ENCODE peak calls at places on chromosomes 4 and X, in five cellular contexts. J is endodermal cell, K is endothelial cell of umbilical vein, F is K562, P is astrocyte. C is an unnamed sample.

GRCh38 chr4:22090655-22091350 is 142.2 kb upstream of the KCNIP4 start:
- DNase-seq in J (no peak), K (no peak), F (no peak), P (peak; percentile 42), C (no peak)

GRCh38 chr4:75169020-75169814 is 236.3 kb downstream of the PARM1 start:
- DNase-seq in J (no peak), K (no peak), F (no peak), P (no peak), C (no peak)

GRCh38 chr4:170386974-170387373 is 297.2 kb upstream of the AADAT start:
- DNase-seq in J (no peak), K (no peak), F (no peak), P (peak; percentile 46), C (no peak)

GRCh38 chr4:72112514-72113156 is 80.8 kb downstream of the NPFFR2 start:
- DNase-seq in J (no peak), K (peak; percentile 1), F (peak; percentile 28), P (peak; percentile 82), C (no peak)

GRCh38 chr4:47972181-47972580 is 44.3 kb downstream of the CNGA1 start:
- DNase-seq in J (no peak), K (no peak), F (no peak), P (no peak), C (no peak)

GRCh38 chrX:110086916-110087484 is 84.1 kb downstream of the TMEM164 start:
- DNase-seq in J (no peak), K (peak; percentile 71), F (peak; percentile 16), P (peak; percentile 94), C (peak; percentile 7)

GRCh38 chrX:25941087-25941486 is 197.1 kb upstream of the MAGEB18 start:
- DNase-seq in J (no peak), K (peak; percentile 61), F (no peak), P (peak; percentile 16), C (no peak)

GRCh38 chr4:139828966-139829662 is 163.5 kb downstream of the MGST2 start:
- DNase-seq in J (no peak), K (no peak), F (no peak), P (no peak), C (no peak)

GRCh38 chr4:186823989-186824388 is 100.3 kb upstream of the FAT1 start:
- DNase-seq in J (no peak), K (no peak), F (peak; percentile 24), P (peak; percentile 44), C (no peak)

GRCh38 chr4:7379161-7379560 is 55.6 kb downstream of the PSAPL1 start:
- DNase-seq in J (no peak), K (no peak), F (no peak), P (no peak), C (no peak)

GRCh38 chrX:37685452-37686347 is at the start of gene XK:
- DNase-seq in J (peak; percentile 87), K (peak; percentile 1), F (peak; percentile 76), P (peak; percentile 6), C (peak; percentile 68)

GRCh38 chrX:130296743-130297142 is 28.0 kb upstream of the ZNF280C start:
- DNase-seq in J (no peak), K (peak; percentile 1), F (no peak), P (no peak), C (no peak)

GRCh38 chr4:1220566-1220965 is 28.4 kb downstream of the CTBP1 start:
- DNase-seq in J (no peak), K (no peak), F (no peak), P (no peak), C (no peak)

GRCh38 chrX:118000518-118000917 is 116.1 kb downstream of the KLHL13 start:
- DNase-seq in J (no peak), K (no peak), F (no peak), P (no peak), C (no peak)

GRCh38 chrX:117995378-117995777 is 121.2 kb downstream of the KLHL13 start:
- DNase-seq in J (no peak), K (no peak), F (no peak), P (no peak), C (no peak)

GRCh38 chrX:117996408-117996807 is 120.2 kb downstream of the KLHL13 start:
- DNase-seq in J (no peak), K (no peak), F (no peak), P (no peak), C (no peak)

GRCh38 chrX:117998171-117998570 is 118.4 kb downstream of the KLHL13 start:
- DNase-seq in J (no peak), K (no peak), F (no peak), P (no peak), C (no peak)

GRCh38 chrX:117996918-117997480 is 119.6 kb downstream of the KLHL13 start:
- DNase-seq in J (no peak), K (peak; percentile 11), F (no peak), P (no peak), C (no peak)
- TF ChIP-seq CTCF in J (peak; percentile 62), K (peak; percentile 6), F (peak; percentile 22), P (peak; percentile 19), C (peak; percentile 30)

DNA sequence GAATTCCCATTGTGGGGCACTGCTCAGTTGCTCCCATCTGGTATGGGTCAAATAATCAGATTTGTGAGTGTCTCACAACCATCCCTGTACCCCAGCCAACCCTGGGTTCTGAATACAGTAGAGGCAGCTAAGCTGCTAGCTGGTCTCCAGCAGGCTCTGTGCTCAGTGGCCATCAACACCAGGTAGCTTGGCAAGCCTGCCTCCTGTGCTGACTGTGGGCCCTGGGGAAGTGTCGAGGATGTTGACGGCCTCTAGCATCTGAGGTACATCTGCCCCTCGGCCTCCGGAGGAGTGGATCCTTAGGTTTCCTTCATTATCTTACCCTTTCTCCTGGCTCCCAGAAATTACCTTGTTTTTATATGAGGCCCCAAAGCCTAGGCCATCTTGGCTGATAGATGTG is 13.3 kb downstream of the RNF4 start:
- DNase-seq in J (no peak), K (no peak), F (no peak), P (no peak), C (no peak)
- H3K4me1 ChIP-seq in J (no peaks in the 10 kb centered on the region), K (peaks cover 31% of the 10 kb centered on the region), F (peaks cover 9% of the 10 kb centered on the region), P (peaks cover 19% of the 10 kb centered on the region), C (peaks cover 33% of the 10 kb centered on the region)

GRCh38 chrX:136850441-136851175 is 29.9 kb downstream of the RBMX start:
- DNase-seq in J (no peak), K (peak; percentile 2), F (no peak), P (no peak), C (no peak)

GRCh38 chrX:136851526-136851925 is 29.0 kb downstream of the RBMX start:
- DNase-seq in J (no peak), K (no peak), F (no peak), P (no peak), C (no peak)

GRCh38 chrX:136858007-136858756 is 22.3 kb downstream of the RBMX start:
- DNase-seq in J (no peak), K (no peak), F (no peak), P (no peak), C (no peak)

GRCh38 chrX:136856527-136856926 is 24.0 kb downstream of the RBMX start:
- DNase-seq in J (no peak), K (no peak), F (no peak), P (no peak), C (no peak)

DNA sequence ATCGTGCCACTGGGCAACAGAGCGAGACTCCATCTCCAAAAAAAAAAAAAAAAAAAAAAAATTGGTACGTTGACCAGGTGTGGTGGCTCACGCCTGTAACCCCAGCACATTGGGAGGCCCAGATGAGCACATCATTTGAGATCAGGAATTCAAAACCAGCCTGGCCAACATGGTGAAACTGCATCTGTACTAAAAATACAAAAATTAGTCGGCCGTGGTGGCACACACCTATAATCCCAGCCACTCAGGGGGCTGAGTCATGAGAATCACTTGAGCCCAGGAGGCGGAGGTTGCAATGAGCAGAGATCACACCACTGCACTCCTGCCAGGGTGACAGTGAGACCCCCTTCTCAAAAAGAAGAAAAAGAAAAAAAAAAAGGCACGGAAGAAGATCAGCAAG is 24.5 kb downstream of the RBMX start:
- DNase-seq in J (no peak), K (no peak), F (no peak), P (no peak), C (no peak)
- H3K9ac ChIP-seq in J (no peak overlapping the region), K (no peak overlapping the region), F (no peak overlapping the region), P (no peak overlapping the region), C (no peak overlapping the region)

GRCh38 chrX:38799995-38800394 is 1.3 kb upstream of the MID1IP1 start:
- DNase-seq in J (no peak), K (no peak), F (no peak), P (no peak), C (no peak)
- TF ChIP-seq CTCF in J (peak; percentile 37), K (no peak), F (peak; percentile 45), P (no peak), C (no peak)

DNA sequence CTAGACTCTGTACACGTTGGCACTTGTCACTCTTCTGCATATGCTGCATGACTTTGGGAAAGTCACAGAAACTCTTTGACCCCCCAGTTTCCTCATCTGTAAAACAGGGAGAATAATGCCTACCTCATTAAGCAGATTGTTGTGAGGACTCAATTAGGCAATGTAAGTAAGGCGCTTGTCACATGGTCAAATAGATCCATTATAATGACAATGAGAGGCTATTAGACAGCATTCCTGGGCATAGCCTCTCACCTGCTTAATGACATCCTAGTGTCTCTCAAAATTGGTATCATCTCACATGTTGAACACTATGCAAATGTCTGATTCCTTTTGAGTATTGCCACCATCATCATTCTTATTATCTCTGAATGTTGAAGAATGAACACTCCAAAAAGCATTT is 172.6 kb upstream of the JADE1 start:
- DNase-seq in J (no peak), K (no peak), F (no peak), P (no peak), C (no peak)
- H3K4me1 ChIP-seq in J (peaks cover 13% of the 10 kb centered on the region), K (no peaks in the 10 kb centered on the region), F (peaks cover 12% of the 10 kb centered on the region), P (peaks cover 7% of the 10 kb centered on the region), C (peaks cover 47% of the 10 kb centered on the region)

GRCh38 chr4:94960703-94961102 is 202.9 kb downstream of the BMPR1B start:
- DNase-seq in J (no peak), K (no peak), F (no peak), P (no peak), C (no peak)

GRCh38 chr4:94962484-94962883 is 204.7 kb downstream of the BMPR1B start:
- DNase-seq in J (no peak), K (no peak), F (no peak), P (no peak), C (no peak)

GRCh38 chr4:94957030-94957429 is 199.3 kb downstream of the BMPR1B start:
- DNase-seq in J (peak; percentile 63), K (no peak), F (no peak), P (no peak), C (peak; percentile 66)

DNA sequence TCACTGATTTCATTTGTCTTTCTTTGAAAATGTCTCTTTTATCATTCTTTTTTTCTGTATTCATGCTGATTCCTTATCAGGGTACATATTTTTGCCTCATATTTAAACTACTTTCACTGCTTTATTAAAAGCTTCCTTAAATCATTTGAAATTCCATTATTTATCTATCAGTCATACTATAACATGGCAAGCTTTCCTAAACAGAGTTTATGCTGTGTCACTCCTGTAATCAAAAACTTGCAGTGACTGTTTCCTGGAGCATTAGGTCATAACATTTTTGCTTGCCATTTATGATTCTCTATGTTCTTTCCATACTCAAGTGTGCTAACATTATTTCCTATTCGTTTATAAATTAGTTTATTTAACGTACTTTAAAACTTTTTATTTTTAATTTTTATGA is 203.7 kb downstream of the BMPR1B start:
- DNase-seq in J (no peak), K (no peak), F (no peak), P (no peak), C (no peak)
- H3K9ac ChIP-seq in J (no peak overlapping the region), K (no peak overlapping the region), F (no peak overlapping the region), P (no peak overlapping the region), C (no peak overlapping the region)

GRCh38 chrX:50680990-50681389 is 133.0 kb downstream of the SHROOM4 start:
- DNase-seq in J (peak; percentile 75), K (peak; percentile 63), F (peak; percentile 6), P (no peak), C (peak; percentile 12)
- TF ChIP-seq CTCF in J (peak; percentile 78), K (peak; percentile 54), F (peak; percentile 20), P (peak; percentile 24), C (peak; percentile 60)

C was measured in neural progenitor cell.